ENCODE peak calls at places on chromosomes 2 and 18, in seven cellular contexts. Y, G, Z, W, D, V and Q are unnamed samples.

GRCh38 chr2:188922191-188922590 is 52.0 kb upstream of the COL3A1 start:
- DNase-seq in G (no peak), Z (no peak), W (no peak), Y (no peak), V (no peak), D (no peak), Q (no peak)

GRCh38 chr2:23460228-23460627 is 75.2 kb downstream of the KLHL29 start:
- DNase-seq in W (no peak), D (no peak), G (no peak), V (no peak), Z (no peak), Y (no peak), Q (no peak)

GRCh38 chr2:199946836-199947235 is 8.5 kb downstream of the TYW5 start:
- DNase-seq in Y (no peak), G (no peak), W (no peak), Z (peak; percentile 7), V (no peak), D (no peak), Q (no peak)

GRCh38 chr2:3145471-3146027 is 232.1 kb downstream of the EIPR1 start:
- DNase-seq in V (no peak), G (no peak), W (no peak), D (no peak), Z (no peak), Y (no peak), Q (no peak)

GRCh38 chr2:24276349-24276899 is 83.9 kb downstream of the ITSN2 start:
- DNase-seq in V (no peak), D (no peak), G (no peak), Y (no peak), W (no peak), Z (no peak), Q (no peak)

GRCh38 chr18:80068571-80069272 is 34.5 kb downstream of the RBFA start:
- DNase-seq in Y (no peak), Z (no peak), G (no peak), V (no peak), W (no peak), D (no peak), Q (no peak)

GRCh38 chr2:62216616-62217015 is 20.7 kb downstream of the B3GNT2 start:
- DNase-seq in V (no peak), G (peak; percentile 70), Y (no peak), W (no peak), D (no peak), Z (peak; percentile 82), Q (peak; percentile 53)

GRCh38 chr2:211845346-211846030 is 693.1 kb downstream of the ERBB4 start:
- DNase-seq in W (no peak), V (no peak), Y (no peak), Z (no peak), D (no peak), G (no peak), Q (no peak)

GRCh38 chr2:173028671-173029070 is 47.0 kb upstream of the MAP3K20 start:
- DNase-seq in D (no peak), Z (peak; percentile 70), V (no peak), W (no peak), G (no peak), Y (no peak), Q (no peak)

GRCh38 chr2:217817466-217818292 is 185.1 kb downstream of the TNS1 start:
- DNase-seq in W (no peak), G (no peak), V (no peak), D (no peak), Y (no peak), Z (no peak), Q (no peak)

GRCh38 chr18:52254367-52254766 is 85.6 kb upstream of the DCC start:
- DNase-seq in D (no peak), G (no peak), Z (no peak), Y (no peak), W (no peak), V (no peak), Q (peak; percentile 78)

GRCh38 chr2:164735309-164735919 is 106.2 kb downstream of the COBLL1 start:
- DNase-seq in W (no peak), D (peak; percentile 78), G (no peak), V (no peak), Y (no peak), Z (no peak), Q (no peak)

GRCh38 chr2:67322361-67323001 is 74.7 kb upstream of the ETAA1 start:
- DNase-seq in Z (peak; percentile 71), V (no peak), Y (peak; percentile 51), G (no peak), W (no peak), D (peak; percentile 40), Q (peak; percentile 52)

GRCh38 chr2:129469389-129469788 is 510.1 kb upstream of the RAB6C start:
- DNase-seq in Y (no peak), D (no peak), Z (no peak), W (no peak), V (no peak), G (no peak), Q (no peak)

GRCh38 chr2:233270366-233270765 is 18.9 kb downstream of the ATG16L1 start:
- DNase-seq in D (no peak), W (no peak), Z (no peak), Y (no peak), V (no peak), G (no peak), Q (no peak)

GRCh38 chr2:64581777-64582539 is 57.8 kb downstream of the AFTPH start:
- DNase-seq in Z (no peak), G (no peak), V (no peak), Y (no peak), D (no peak), W (no peak), Q (no peak)

GRCh38 chr2:225400060-225400511 is 576 bp downstream of the NYAP2 start:
- DNase-seq in V (no peak), G (no peak), D (peak; percentile 68), W (no peak), Z (peak; percentile 46), Y (peak; percentile 23), Q (peak; percentile 12)

GRCh38 chr2:190277234-190278112 is 42.2 kb downstream of the HIBCH start:
- DNase-seq in G (no peak), D (peak; percentile 37), V (no peak), Z (peak; percentile 28), W (no peak), Y (peak; percentile 8), Q (peak; percentile 29)

GRCh38 chr2:86704482-86704971 is 15.6 kb upstream of the RMND5A start:
- DNase-seq in W (no peak), Z (peak; percentile 40), Y (no peak), G (peak; percentile 45), D (no peak), V (no peak), Q (peak; percentile 84)

GRCh38 chr2:191521608-191522208 is 156.2 kb upstream of the NABP1 start:
- DNase-seq in Z (peak; percentile 29), W (no peak), V (peak; percentile 31), Y (no peak), G (no peak), D (peak; percentile 13), Q (no peak)

GRCh38 chr2:17644997-17645715 is 104.7 kb downstream of the VSNL1 start:
- DNase-seq in Z (no peak), D (no peak), G (no peak), Y (no peak), W (no peak), V (no peak), Q (no peak)

GRCh38 chr2:227853765-227854271 is 17.6 kb upstream of the DAW1 start:
- DNase-seq in D (no peak), G (no peak), W (no peak), Z (no peak), V (no peak), Y (no peak), Q (no peak)

GRCh38 chr2:3761328-3761727 is 58.0 kb downstream of the DCDC2C start:
- DNase-seq in G (no peak), D (no peak), W (no peak), Z (no peak), V (no peak), Y (no peak), Q (no peak)

GRCh38 chr18:3498705-3499451 is 48.9 kb downstream of the TGIF1 start:
- DNase-seq in W (no peak), D (no peak), G (no peak), V (peak; percentile 32), Z (peak; percentile 33), Y (peak; percentile 71), Q (no peak)

GRCh38 chr2:236369606-236370005 is 105.4 kb upstream of the ASB18 start:
- DNase-seq in Y (no peak), Z (no peak), G (no peak), W (no peak), D (no peak), V (no peak), Q (no peak)

GRCh38 chr2:109446531-109447131 is 167.1 kb downstream of the SEPTIN10 start:
- DNase-seq in D (no peak), V (no peak), W (no peak), G (no peak), Z (no peak), Y (no peak), Q (no peak)

GRCh38 chr2:219962089-219962488 is 334.7 kb downstream of the SLC4A3 start:
- DNase-seq in V (no peak), Y (no peak), D (no peak), Z (no peak), G (no peak), W (no peak), Q (no peak)

GRCh38 chr2:70928366-70928765 is 7.3 kb upstream of the ATP6V1B1 start:
- DNase-seq in V (no peak), Y (no peak), Z (no peak), G (no peak), W (no peak), D (no peak), Q (no peak)

GRCh38 chr2:11234309-11234708 is 79.0 kb downstream of the SLC66A3 start:
- DNase-seq in W (no peak), G (no peak), D (no peak), Z (no peak), Y (no peak), V (peak; percentile 18), Q (no peak)

GRCh38 chr2:145723872-145724271 is 1204.0 kb upstream of the ZEB2 start:
- DNase-seq in Y (no peak), Z (no peak), V (no peak), W (no peak), G (no peak), D (no peak), Q (no peak)

GRCh38 chr2:204152616-204153015 is 216.1 kb downstream of the ICOS start:
- DNase-seq in W (no peak), G (no peak), V (no peak), D (no peak), Z (no peak), Y (no peak), Q (no peak)

GRCh38 chr18:48902023-48902855 is 48.5 kb downstream of the SMAD7 start:
- DNase-seq in Z (peak; percentile 78), Y (peak; percentile 65), V (no peak), W (no peak), G (peak; percentile 61), D (peak; percentile 48), Q (peak; percentile 79)

GRCh38 chr2:101267671-101268656 is 15.3 kb downstream of the CNOT11 start:
- DNase-seq in D (no peak), G (no peak), Y (no peak), Z (no peak), V (peak; percentile 34), W (no peak), Q (no peak)

GRCh38 chr18:5469340-5469739 is 74.5 kb downstream of the EPB41L3 start:
- DNase-seq in G (no peak), V (no peak), D (no peak), W (no peak), Y (no peak), Z (no peak), Q (no peak)

GRCh38 chr2:77666251-77666980 is 144.2 kb upstream of the LRRTM4 start:
- DNase-seq in V (no peak), W (no peak), G (no peak), D (no peak), Z (no peak), Y (no peak), Q (no peak)

GRCh38 chr2:37349376-37349775 is 4.9 kb downstream of the QPCT start:
- DNase-seq in Z (no peak), Y (no peak), V (no peak), D (peak; percentile 72), W (no peak), G (no peak), Q (no peak)